ENCODE peak calls at places on chromosomes 6 and 20, in seven cellular contexts. S is left ventricle myocardium inferior, U is MG63, M is DMS153, F is skeletal muscle cell, Q is iris pigment epithelial cell, Y is uterus. O is an unnamed sample.
A peak's percentile ranks its signal among the peaks of the same experiment; 100 is the strongest.

GRCh38 chr6:29828471-29828797 is 809 bp downstream of the HLA-G start:
- DNase-seq in S (no peak), U (no peak), M (no peak), F (no peak), Q (no peak), Y (no peak), O (no peak)

GRCh38 chr6:122322824-122323223 is 76.6 kb upstream of the HSF2 start:
- DNase-seq in S (no peak), U (no peak), M (no peak), F (peak; percentile 40), Q (peak; percentile 28), Y (no peak), O (no peak)

GRCh38 chr6:53530346-53530745 is 14.6 kb downstream of the GCLC start:
- DNase-seq in S (peak; percentile 37), U (no peak), M (no peak), F (no peak), Q (peak; percentile 54), Y (no peak), O (no peak)

GRCh38 chr20:1312308-1312707 is 16.6 kb downstream of the SDCBP2 start:
- DNase-seq in S (no peak), U (no peak), M (no peak), F (no peak), Q (no peak), Y (no peak), O (no peak)

GRCh38 chr6:139290787-139291294 is 957 bp downstream of the TXLNB start:
- DNase-seq in S (no peak), U (peak; percentile 19), M (no peak), F (peak; percentile 31), Q (peak; percentile 53), Y (peak; percentile 44), O (peak; percentile 27)

GRCh38 chr6:129744201-129744879 is 34.4 kb upstream of the ARHGAP18 start:
- DNase-seq in S (no peak), U (peak; percentile 76), M (peak; percentile 43), F (peak; percentile 85), Q (peak; percentile 90), Y (peak; percentile 40), O (no peak)

GRCh38 chr6:133567656-133568055 is 321.3 kb upstream of the TCF21 start:
- DNase-seq in S (no peak), U (peak; percentile 33), M (no peak), F (no peak), Q (no peak), Y (no peak), O (no peak)

GRCh38 chr6:3260296-3260695 is 1.5 kb downstream of the PSMG4 start:
- DNase-seq in S (no peak), U (no peak), M (no peak), F (no peak), Q (no peak), Y (no peak), O (no peak)

GRCh38 chr20:32567384-32568178 is 17.6 kb downstream of the NOL4L start:
- DNase-seq in S (no peak), U (no peak), M (no peak), F (no peak), Q (no peak), Y (no peak), O (no peak)

GRCh38 chr6:36650848-36651247 is 27.7 kb upstream of the CDKN1A start:
- DNase-seq in S (no peak), U (no peak), M (no peak), F (no peak), Q (no peak), Y (no peak), O (no peak)

GRCh38 chr6:159540152-159540551 is 152.9 kb downstream of the SOD2 start:
- DNase-seq in S (no peak), U (no peak), M (no peak), F (no peak), Q (no peak), Y (no peak), O (no peak)

GRCh38 chr20:14062786-14063185 is 67.5 kb downstream of the MACROD2 start:
- DNase-seq in S (no peak), U (no peak), M (no peak), F (peak; percentile 15), Q (peak; percentile 14), Y (no peak), O (no peak)

GRCh38 chr20:2688041-2688591 is 4.5 kb upstream of the EBF4 start:
- DNase-seq in S (peak; percentile 36), U (no peak), M (no peak), F (peak; percentile 10), Q (peak; percentile 45), Y (no peak), O (peak; percentile 42)

GRCh38 chr6:144395014-144395413 is 109.9 kb downstream of the UTRN start:
- DNase-seq in S (no peak), U (no peak), M (no peak), F (no peak), Q (peak; percentile 34), Y (no peak), O (no peak)

GRCh38 chr20:11426938-11427337 is 490.8 kb upstream of the BTBD3 start:
- DNase-seq in S (no peak), U (no peak), M (no peak), F (no peak), Q (no peak), Y (no peak), O (no peak)

GRCh38 chr6:1612902-1613301 is 3.2 kb downstream of the FOXC1 start:
- DNase-seq in S (no peak), U (peak; percentile 63), M (no peak), F (no peak), Q (peak; percentile 90), Y (no peak), O (no peak)

GRCh38 chr6:73732845-73733675 is 37.1 kb downstream of the CD109 start:
- DNase-seq in S (peak; percentile 32), U (peak; percentile 41), M (peak; percentile 27), F (peak; percentile 33), Q (peak; percentile 70), Y (peak; percentile 71), O (peak; percentile 53)

O was measured in hippocampal formation.